ENCODE peak calls at places on chromosomes 11 and 22, in ten cellular contexts. Y, F, M, A, J, G, P, X, U and Z are unnamed samples.

GRCh38 chr22:29998627-29999026 is 81.6 kb upstream of the HORMAD2 start:
- DNase-seq in P (no peak), X (peak), G (no peak), M (no peak), Y (peak), U (no peak), A (no peak), F (no peak), J (no peak), Z (no peak)

GRCh38 chr22:41834005-41834975 is 1.4 kb downstream of the SREBF2 start:
- DNase-seq in A (no peak), U (no peak), F (peak), Y (no peak), P (no peak), X (no peak), J (no peak), M (no peak), G (no peak), Z (no peak)

GRCh38 chr11:113384551-113384950 is 3.0 kb upstream of the ANKK1 start:
- DNase-seq in A (no peak), X (peak), Y (peak), F (no peak), U (no peak), J (no peak), M (peak), P (no peak), G (no peak), Z (no peak)

GRCh38 chr11:119144825-119145476 is 3.9 kb upstream of the ABCG4 start:
- DNase-seq in Y (peak), A (no peak), P (no peak), U (peak), M (peak), G (peak), J (peak), F (peak), X (peak), Z (peak)

GRCh38 chr11:10459029-10459970 is 4.2 kb downstream of the AMPD3 start:
- DNase-seq in J (no peak), M (no peak), F (peak), U (no peak), Y (no peak), A (peak), P (peak), G (no peak), X (no peak), Z (no peak)

GRCh38 chr22:43774318-43774717 is 37.8 kb downstream of the EFCAB6 start:
- DNase-seq in J (no peak), A (no peak), X (no peak), P (no peak), F (no peak), U (no peak), M (no peak), G (no peak), Y (no peak), Z (no peak)

GRCh38 chr11:75369846-75370245 is 18.4 kb upstream of the ARRB1 start:
- DNase-seq in J (no peak), Y (no peak), A (no peak), G (no peak), P (no peak), M (no peak), X (no peak), F (no peak), U (no peak), Z (no peak)

GRCh38 chr22:49418943-49419342 is 408.7 kb downstream of the BRD1 start:
- DNase-seq in Y (no peak), F (no peak), G (no peak), J (no peak), P (no peak), A (no peak), X (no peak), U (no peak), M (no peak), Z (no peak)

GRCh38 chr11:1694846-1695547 is 2.0 kb upstream of the KRTAP5-6 start:
- DNase-seq in P (no peak), Y (no peak), A (no peak), G (no peak), M (no peak), J (no peak), U (no peak), F (no peak), X (no peak), Z (no peak)

GRCh38 chr11:9302448-9302847 is 11.9 kb downstream of the TMEM41B start:
- DNase-seq in P (no peak), G (no peak), M (no peak), Y (no peak), X (no peak), U (no peak), A (no peak), F (no peak), J (no peak), Z (no peak)

GRCh38 chr11:60121259-60121658 is 32.8 kb downstream of the MS4A2 start:
- DNase-seq in A (no peak), G (no peak), X (peak), J (no peak), U (no peak), M (no peak), P (no peak), Y (no peak), F (no peak), Z (no peak)

GRCh38 chr22:41099036-41099435 is 6.6 kb downstream of the EP300 start:
- DNase-seq in P (no peak), F (no peak), X (no peak), A (no peak), U (no peak), G (no peak), M (no peak), J (no peak), Y (no peak), Z (no peak)

GRCh38 chr11:104526006-104526405 is 362.1 kb upstream of the PDGFD start:
- DNase-seq in P (no peak), A (no peak), G (no peak), M (no peak), X (no peak), F (no peak), Y (no peak), J (no peak), U (no peak), Z (no peak)

GRCh38 chr22:19873960-19874306 is 19.3 kb upstream of the GNB1L start:
- DNase-seq in Y (no peak), X (no peak), G (no peak), P (no peak), U (no peak), A (peak), M (no peak), J (no peak), F (no peak), Z (peak)

GRCh38 chr22:31323578-31324550 is 22.3 kb downstream of the PATZ1 start:
- DNase-seq in P (no peak), U (no peak), M (no peak), J (no peak), A (no peak), G (no peak), X (no peak), F (no peak), Y (no peak), Z (no peak)

GRCh38 chr22:38170469-38170868 is 11.2 kb downstream of the PLA2G6 start:
- DNase-seq in X (no peak), P (no peak), Y (no peak), F (no peak), A (no peak), G (no peak), M (no peak), J (no peak), U (no peak), Z (no peak)

GRCh38 chr11:131691558-131692041 is 321.2 kb downstream of the NTM start:
- DNase-seq in A (no peak), F (no peak), G (peak), X (peak), Y (peak), J (peak), U (no peak), M (no peak), P (peak), Z (no peak)

GRCh38 chr22:42691440-42691839 is 29.2 kb downstream of the A4GALT start:
- DNase-seq in P (no peak), J (no peak), G (no peak), U (no peak), F (no peak), X (no peak), A (no peak), Y (no peak), M (no peak), Z (no peak)

GRCh38 chr22:36104435-36104834 is 56.1 kb downstream of the APOL3 start:
- DNase-seq in A (no peak), Y (no peak), X (no peak), M (no peak), J (no peak), U (no peak), F (no peak), P (no peak), G (peak), Z (no peak)